ENCODE peak calls at places on chromosomes 12 and 14, in seven cellular contexts. K is AG09309; E is ovary; M is CD4-positive, alpha-beta memory T cell; B is OCI-LY7; C is foreskin fibroblast; H is brain microvascular endothelial cell. O is an unnamed sample.

GRCh38 chr14:105857816-105858675 is 331.7 kb downstream of the TMEM121 start:
- DNase-seq in C (no peak), M (peak), B (peak), E (peak), K (no peak), H (no peak), O (no peak)

GRCh38 chr12:102096855-102097254 is 23.1 kb downstream of the NUP37 start:
- DNase-seq in C (no peak), H (no peak), E (no peak), K (no peak), B (no peak), M (no peak), O (no peak)

GRCh38 chr14:56490379-56490778 is 89.2 kb upstream of the TMEM260 start:
- DNase-seq in C (no peak), H (no peak), M (peak), E (no peak), B (peak), K (no peak), O (peak)

GRCh38 chr14:70008457-70008856 is 129.2 kb downstream of the SMOC1 start:
- DNase-seq in K (no peak), M (no peak), E (no peak), C (no peak), H (no peak), B (no peak), O (no peak)

GRCh38 chr12:50659260-50659659 is 104.6 kb upstream of the ATF1 start:
- DNase-seq in K (no peak), B (no peak), M (no peak), E (no peak), H (no peak), C (no peak), O (no peak)

GRCh38 chr14:46734287-46734686 is 82.7 kb upstream of the RPL10L start:
- DNase-seq in K (no peak), B (no peak), H (no peak), E (no peak), C (no peak), M (no peak), O (no peak)

GRCh38 chr14:22177870-22178269 is 411.2 kb downstream of the DAD1 start:
- DNase-seq in E (no peak), C (no peak), H (peak), K (no peak), B (no peak), M (no peak), O (no peak)

GRCh38 chr12:89108265-89108664 is 244.0 kb downstream of the DUSP6 start:
- DNase-seq in B (no peak), H (no peak), E (no peak), K (no peak), C (no peak), M (no peak), O (no peak)

GRCh38 chr14:69441948-69442347 is 42.6 kb upstream of the PLEKHD1 start:
- DNase-seq in H (no peak), C (no peak), M (no peak), E (no peak), K (no peak), B (peak), O (peak)

GRCh38 chr12:53624956-53625355 is 1.2 kb downstream of the ATF7 start:
- DNase-seq in M (no peak), B (peak), K (no peak), E (no peak), H (no peak), C (no peak), O (no peak)
- H3K4me3 ChIP-seq in M (peak), B (peak), K (peak), E (peak), H (peak), C (peak), O (peak)

GRCh38 chr14:60197629-60198318 is 32.6 kb upstream of the DHRS7 start:
- DNase-seq in E (no peak), H (no peak), M (no peak), B (no peak), C (no peak), K (no peak), O (no peak)
- H3K4me3 ChIP-seq in E (no peak), H (no peak), M (no peak), B (no peak), C (no peak), K (no peak), O (no peak)

GRCh38 chr12:1810931-1811280 is 9.5 kb upstream of the LRTM2 start:
- DNase-seq in K (no peak), E (no peak), H (no peak), B (no peak), C (no peak), M (no peak), O (no peak)

GRCh38 chr12:1814266-1814665 is 6.1 kb upstream of the LRTM2 start:
- DNase-seq in H (no peak), B (no peak), C (no peak), K (no peak), M (no peak), E (no peak), O (no peak)

GRCh38 chr12:1811948-1812291 is 8.4 kb upstream of the LRTM2 start:
- DNase-seq in B (no peak), E (no peak), C (no peak), K (no peak), M (no peak), H (no peak), O (no peak)

GRCh38 chr12:1811281-1811947 is 9.0 kb upstream of the LRTM2 start:
- DNase-seq in H (peak), C (no peak), M (no peak), B (no peak), K (no peak), E (no peak), O (no peak)

DNA sequence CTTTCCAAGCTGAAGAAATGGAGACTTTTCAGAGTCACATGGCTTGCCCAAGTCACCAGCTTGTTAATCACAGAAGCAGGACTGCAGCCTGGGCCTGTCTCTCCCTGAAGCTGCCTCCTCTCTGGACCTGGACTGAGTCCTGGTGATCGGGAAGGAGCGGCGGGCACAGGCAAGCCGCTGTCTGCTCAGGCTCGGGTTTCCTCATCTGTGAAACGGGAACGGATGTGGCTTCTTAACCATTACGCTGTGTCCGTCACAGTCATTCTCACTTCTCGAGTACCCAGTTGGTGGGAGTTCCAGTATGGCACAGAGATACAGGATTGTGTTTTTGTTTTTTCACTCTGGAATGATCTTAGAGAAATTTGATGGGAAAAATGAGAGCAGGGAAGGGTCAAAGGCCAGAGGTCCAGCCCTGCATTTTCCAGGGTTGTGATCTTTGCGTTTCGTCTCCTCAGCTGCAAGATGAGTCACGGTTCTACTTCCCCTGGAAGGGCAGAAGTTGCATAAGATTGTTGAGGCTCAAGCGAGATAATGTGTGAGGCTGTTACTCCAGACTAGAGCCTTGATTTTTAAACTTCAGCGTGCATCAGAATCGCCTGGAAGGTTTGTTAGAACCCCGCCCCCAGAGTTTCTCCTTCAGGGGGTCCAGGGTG is 7.6 kb upstream of the LRTM2 start:
- DNase-seq in B (no peak), E (no peak), C (no peak), H (peak), M (no peak), K (no peak), O (peak)
- H3K4me3 ChIP-seq in B (no peak), E (no peak), C (no peak), H (no peak), M (no peak), K (no peak), O (no peak)

DNA sequence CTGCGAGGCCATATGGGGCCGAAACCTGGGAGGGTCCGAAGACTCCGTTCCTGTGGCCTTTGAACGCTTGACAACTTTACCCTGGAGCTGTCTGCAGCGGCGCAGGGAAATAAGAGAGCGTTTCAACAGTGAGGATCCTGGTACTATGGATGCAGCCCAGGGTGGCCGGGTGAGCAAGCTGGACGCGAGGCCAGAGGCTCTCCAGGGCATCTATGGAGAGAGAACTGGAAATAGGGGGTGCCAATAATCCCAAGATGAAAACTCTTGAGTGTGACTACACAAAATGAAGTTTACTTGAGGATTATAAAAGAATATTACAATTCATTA is 1.1 kb upstream of the ABCC9 start:
- DNase-seq in K (no peak), M (no peak), B (no peak), H (no peak), C (no peak), E (no peak), O (no peak)
- H3K4me3 ChIP-seq in K (peak), M (no peak), B (no peak), H (peak), C (peak), E (peak), O (no peak)

DNA sequence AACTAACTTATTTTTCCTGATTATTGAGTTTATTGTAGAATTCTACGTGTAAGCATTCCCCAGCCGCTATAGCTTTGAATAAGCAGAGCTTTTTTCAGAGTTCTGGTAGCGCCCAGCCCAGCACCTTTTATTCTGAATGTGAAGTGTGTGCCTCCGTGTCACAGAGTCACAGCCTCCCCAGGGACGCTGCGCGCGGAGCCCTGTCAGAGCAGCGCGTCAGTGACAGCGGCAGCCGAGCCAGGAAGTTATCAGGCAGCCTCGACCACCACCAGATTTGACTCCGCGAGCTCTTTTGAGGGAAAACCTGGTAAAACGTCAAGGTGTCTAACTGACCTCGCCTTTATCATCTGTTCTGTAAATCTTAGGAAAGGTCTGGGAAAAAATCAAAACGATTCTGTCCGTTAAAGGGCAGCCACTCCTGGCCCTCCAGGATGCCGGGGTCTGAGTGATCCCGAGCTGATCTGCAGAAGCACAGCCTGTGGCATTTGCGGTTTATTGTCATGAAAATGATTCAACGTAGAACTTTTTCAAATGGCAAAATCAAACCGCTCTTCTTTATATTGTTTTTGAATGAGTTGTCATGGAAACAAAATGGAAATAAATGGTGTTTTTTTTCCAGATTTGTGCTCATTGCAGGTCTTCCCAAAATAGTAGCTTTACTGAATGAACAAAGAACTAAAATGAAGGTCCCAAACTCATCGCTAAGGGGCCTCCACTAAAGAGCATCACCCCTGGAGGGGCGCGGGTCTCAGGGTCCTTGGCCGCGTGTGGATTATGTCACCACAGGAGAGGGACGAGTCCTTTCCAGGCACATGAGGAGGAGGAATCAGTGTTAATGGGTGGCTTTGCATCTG is 43.1 kb upstream of the MMP17 start:
- DNase-seq in H (peak), B (no peak), C (peak), K (peak), E (no peak), M (no peak), O (no peak)
- H3K4me3 ChIP-seq in H (peak), B (no peak), C (no peak), K (no peak), E (no peak), M (no peak), O (no peak)

DNA sequence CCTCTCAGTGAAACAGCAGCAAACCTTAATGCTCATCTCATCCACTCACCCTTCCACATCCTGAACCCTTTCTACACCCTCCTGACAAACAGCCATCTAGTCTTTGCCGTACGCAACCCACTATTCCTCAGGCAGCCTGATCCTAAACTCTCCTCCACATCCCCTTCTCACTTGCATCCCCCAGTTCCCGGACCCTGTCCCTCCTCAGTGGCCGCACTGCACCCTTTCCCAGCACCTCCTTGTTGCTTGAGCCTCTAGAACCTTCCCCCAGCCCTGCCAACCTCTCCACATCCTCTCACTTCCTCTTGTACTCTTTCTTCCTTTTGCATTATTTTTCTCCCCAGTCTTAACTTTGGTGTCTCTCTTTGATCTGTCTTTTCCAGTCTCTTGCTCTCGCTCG is 42.9 kb downstream of the IQSEC3 start:
- DNase-seq in K (no peak), B (no peak), H (no peak), E (no peak), C (no peak), M (no peak), O (no peak)
- H3K4me3 ChIP-seq in K (no peak), B (no peak), H (no peak), E (no peak), C (no peak), M (no peak), O (no peak)

DNA sequence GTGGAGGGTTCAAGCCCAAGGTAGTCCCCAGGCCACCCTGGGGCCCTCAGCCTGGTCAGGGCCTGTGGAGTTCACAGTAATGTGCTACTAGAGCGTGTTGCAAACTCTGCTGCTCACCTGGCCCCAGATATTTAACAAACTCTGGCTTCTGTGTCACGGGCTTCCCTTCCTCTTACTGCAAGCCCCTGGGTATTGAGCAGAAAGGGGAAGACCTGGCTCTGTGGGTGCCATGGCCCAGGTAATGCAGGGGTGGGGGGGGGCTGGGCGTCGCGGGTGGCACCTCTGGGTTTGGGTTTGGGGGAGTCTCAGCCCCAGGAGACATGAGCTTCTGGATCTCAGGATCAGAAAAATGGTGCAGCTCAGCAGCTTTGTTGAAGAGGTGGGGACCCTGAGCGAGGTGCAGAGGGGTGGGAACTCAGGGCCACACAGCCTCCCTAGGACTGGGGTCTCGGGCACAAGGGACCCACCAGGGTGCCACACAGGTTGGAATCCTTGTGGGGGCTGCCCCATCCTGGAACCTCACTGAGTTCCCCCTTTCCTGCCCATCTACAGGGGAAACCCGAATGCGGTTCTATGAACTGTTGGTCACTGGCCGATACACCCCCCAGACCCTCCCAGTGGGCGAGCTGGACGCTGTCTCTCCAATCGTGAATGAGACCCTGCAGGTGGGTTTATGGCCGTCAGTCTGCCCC is 4.0 kb downstream of the SETD1B start:
- DNase-seq in H (no peak), B (no peak), E (no peak), M (no peak), C (no peak), K (no peak), O (peak)
- H3K4me3 ChIP-seq in H (no peak), B (peak), E (no peak), M (no peak), C (peak), K (no peak), O (peak)

GRCh38 chr14:89310211-89310610 is 106.8 kb downstream of the FOXN3 start:
- DNase-seq in K (no peak), C (no peak), B (peak), E (no peak), M (no peak), H (no peak), O (no peak)

GRCh38 chr14:89312937-89313336 is 104.1 kb downstream of the FOXN3 start:
- DNase-seq in K (no peak), E (no peak), B (no peak), C (no peak), M (no peak), H (no peak), O (no peak)

GRCh38 chr14:89307409-89307808 is 109.6 kb downstream of the FOXN3 start:
- DNase-seq in H (no peak), C (no peak), K (no peak), B (peak), M (no peak), E (no peak), O (no peak)

GRCh38 chr14:89308232-89308959 is 108.6 kb downstream of the FOXN3 start:
- DNase-seq in C (no peak), E (no peak), B (peak), H (no peak), M (no peak), K (no peak), O (no peak)

DNA sequence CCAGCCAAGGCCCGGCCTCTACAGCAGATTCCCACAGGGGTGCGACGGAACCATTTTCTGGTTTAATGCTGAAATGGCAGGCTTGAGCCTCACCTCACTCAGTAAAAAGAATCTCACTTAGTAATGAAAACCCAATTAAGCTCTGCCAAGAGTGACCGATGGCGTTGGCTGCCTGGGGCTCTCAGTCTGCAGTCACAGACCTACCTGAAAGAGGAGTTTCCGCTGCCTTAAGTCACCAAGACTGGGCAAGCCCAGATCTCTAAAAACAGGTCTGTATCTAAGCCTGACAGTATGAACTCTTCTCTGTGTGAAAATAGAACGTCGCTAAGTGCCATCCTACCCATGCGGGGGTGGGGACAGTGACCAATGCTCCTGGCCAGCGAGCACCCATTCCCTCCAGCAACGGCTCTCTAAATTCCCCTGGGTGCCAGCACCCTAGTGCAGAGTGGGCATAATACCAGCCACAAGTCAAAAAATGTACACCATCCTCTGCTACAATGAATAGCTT is 107.3 kb downstream of the FOXN3 start:
- DNase-seq in C (no peak), M (no peak), H (no peak), E (no peak), B (peak), K (no peak), O (no peak)
- H3K4me3 ChIP-seq in C (no peak), M (no peak), H (no peak), E (no peak), B (peak), K (no peak), O (no peak)

GRCh38 chr12:27012239-27012981 is 1.8 kb downstream of the TM7SF3 start:
- DNase-seq in C (no peak), H (no peak), E (no peak), K (no peak), B (no peak), M (no peak), O (no peak)
- H3K4me3 ChIP-seq in C (no peak), H (no peak), E (no peak), K (no peak), B (peak), M (no peak), O (peak)

O was measured in Karpas-422.